ENCODE peak calls at places on chromosomes 1 and 21, in four cellular contexts. O is heart right ventricle, R is body of pancreas, H is right lobe of liver. N is an unnamed sample. For H3K36me3, the result is how much of the 10 kb centered on the place peaks cover.

GRCh38 chr1:66455446-66455845 is 78.5 kb upstream of the SGIP1 start:
- DNase-seq in O (no peak), R (no peak), H (no peak), N (no peak)

GRCh38 chr1:54347955-54348699 is 58.1 kb downstream of the SSBP3 start:
- DNase-seq in O (no peak), R (peak), H (no peak), N (no peak)

GRCh38 chr1:88608139-88608943 is 75.7 kb upstream of the PKN2 start:
- DNase-seq in O (no peak), R (no peak), H (no peak), N (no peak)

GRCh38 chr1:115475252-115475651 is 137.2 kb upstream of the NGF start:
- DNase-seq in O (no peak), R (no peak), H (no peak), N (no peak)

GRCh38 chr1:96519851-96520281 is 201.7 kb upstream of the PTBP2 start:
- DNase-seq in O (no peak), R (no peak), H (no peak), N (no peak)

GRCh38 chr21:46149205-46149901 is 6.0 kb downstream of the FTCD start:
- DNase-seq in O (no peak), R (no peak), H (peak), N (no peak)

GRCh38 chr1:31872658-31873636 is 57.1 kb upstream of the SPOCD1 start:
- DNase-seq in O (no peak), R (no peak), H (no peak), N (no peak)

GRCh38 chr1:8127201-8127641 is 101.1 kb upstream of the ERRFI1 start:
- DNase-seq in O (no peak), R (no peak), H (no peak), N (no peak)

GRCh38 chr1:91768786-91769697 is 116.9 kb downstream of the TGFBR3 start:
- DNase-seq in O (no peak), R (no peak), H (no peak), N (no peak)

GRCh38 chr1:72547412-72547811 is 265.1 kb upstream of the NEGR1 start:
- DNase-seq in O (no peak), R (no peak), H (no peak), N (no peak)

GRCh38 chr1:230109871-230110667 is 43.0 kb downstream of the GALNT2 start:
- DNase-seq in O (no peak), R (no peak), H (no peak), N (no peak)

GRCh38 chr1:200794506-200795065 is 55.9 kb downstream of the CAMSAP2 start:
- DNase-seq in O (no peak), R (no peak), H (no peak), N (no peak)

GRCh38 chr1:225873281-225873850 is 8.8 kb downstream of the TMEM63A start:
- DNase-seq in O (no peak), R (no peak), H (peak), N (no peak)

GRCh38 chr1:225876900-225877510 is 5.2 kb downstream of the TMEM63A start:
- DNase-seq in O (no peak), R (no peak), H (no peak), N (no peak)

GRCh38 chr1:225877570-225877969 is 4.6 kb downstream of the TMEM63A start:
- DNase-seq in O (peak), R (peak), H (peak), N (peak)

GRCh38 chr1:225874431-225874830 is 7.7 kb downstream of the TMEM63A start:
- DNase-seq in O (no peak), R (no peak), H (peak), N (no peak)

GRCh38 chr1:225875044-225875822 is 6.9 kb downstream of the TMEM63A start:
- DNase-seq in O (no peak), R (peak), H (peak), N (no peak)
- H3K36me3 ChIP-seq in O (under half), R (under half), H (under half), N (half or more)

GRCh38 chr1:151165738-151166505 is at the start of the genes LYSMD1 and SCNM1:
- DNase-seq in O (peak), R (peak), H (peak), N (peak)

GRCh38 chr1:151164732-151165280 is 896 bp downstream of the LYSMD1 start:
- DNase-seq in O (no peak), R (peak), H (no peak), N (no peak)

GRCh38 chr1:151167116-151167515 is 1.2 kb downstream of the SCNM1 start:
- DNase-seq in O (no peak), R (no peak), H (no peak), N (no peak)

GRCh38 chr1:151166506-151166956 is 587 bp downstream of the SCNM1 start:
- DNase-seq in O (no peak), R (no peak), H (no peak), N (no peak)

GRCh38 chr1:151165281-151165737 is 393 bp downstream of the LYSMD1 start:
- DNase-seq in O (peak), R (no peak), H (peak), N (peak)
- H3K36me3 ChIP-seq in O (under half), R (under half), H (under half), N (under half)

GRCh38 chr1:64790965-64791487 is 46.2 kb downstream of the RAVER2 start:
- DNase-seq in O (no peak), R (no peak), H (no peak), N (no peak)
- H3K36me3 ChIP-seq in O (under half), R (under half), H (under half), N (under half)

GRCh38 chr21:42768324-42769121 is 110.8 kb downstream of the WDR4 start:
- DNase-seq in O (no peak), R (no peak), H (no peak), N (no peak)
- H3K36me3 ChIP-seq in O (under half), R (under half), H (under half), N (half or more)

DNA sequence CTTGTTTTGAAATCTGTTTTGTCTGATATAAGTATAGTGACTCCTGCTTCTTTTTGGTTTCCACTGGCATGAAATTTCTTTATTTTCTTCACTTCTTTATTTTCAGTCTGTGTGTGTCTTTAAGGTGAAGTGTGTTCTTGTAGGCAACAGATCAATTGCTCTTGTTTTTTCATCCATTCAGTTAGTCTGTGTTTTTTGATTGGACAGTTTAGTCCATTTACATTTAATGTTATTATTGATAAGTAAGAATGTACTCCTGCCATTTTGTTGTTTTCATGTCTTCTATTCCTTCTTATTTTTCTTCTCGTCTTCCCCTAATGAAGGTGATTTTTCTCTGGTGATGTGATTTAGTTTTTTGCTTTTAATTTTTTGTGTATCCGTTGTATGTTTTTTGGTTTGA is 487.7 kb upstream of the PBX1 start:
- DNase-seq in O (no peak), R (no peak), H (no peak), N (no peak)
- H3K36me3 ChIP-seq in O (under half), R (under half), H (under half), N (under half)

GRCh38 chr21:32320726-32321125 is 22.1 kb downstream of the MRAP start:
- DNase-seq in O (no peak), R (no peak), H (no peak), N (no peak)

GRCh38 chr21:32321480-32321879 is 22.8 kb downstream of the MRAP start:
- DNase-seq in O (no peak), R (no peak), H (no peak), N (no peak)

GRCh38 chr21:32322103-32322502 is 23.4 kb downstream of the MRAP start:
- DNase-seq in O (no peak), R (no peak), H (no peak), N (no peak)

GRCh38 chr21:32320059-32320458 is 21.4 kb downstream of the MRAP start:
- DNase-seq in O (no peak), R (no peak), H (no peak), N (no peak)

DNA sequence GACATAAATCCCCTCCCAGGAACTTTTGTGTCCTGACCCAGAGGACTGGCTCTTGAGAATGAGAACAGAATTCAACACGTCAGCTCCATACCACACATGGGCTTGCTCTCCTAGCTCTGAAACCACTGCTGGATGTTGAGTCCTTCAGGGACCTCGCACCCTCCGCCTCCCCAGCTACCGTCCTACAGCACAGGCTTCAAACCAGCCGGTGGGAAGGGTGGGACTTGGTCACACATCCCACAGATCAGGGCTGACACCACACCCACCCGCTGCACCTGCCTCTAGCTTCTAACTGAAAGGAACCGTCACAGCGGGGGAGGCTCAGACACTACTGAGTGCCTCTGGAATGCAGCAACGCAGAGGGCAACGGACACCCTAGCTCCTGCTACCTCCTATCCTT is 24.0 kb downstream of the MRAP start:
- DNase-seq in O (no peak), R (no peak), H (no peak), N (no peak)
- H3K36me3 ChIP-seq in O (under half), R (half or more), H (under half), N (half or more)

GRCh38 chr21:31693222-31693621 is 33.7 kb downstream of the SOD1 start:
- DNase-seq in O (no peak), R (no peak), H (no peak), N (no peak)
- H3K36me3 ChIP-seq in O (under half), R (under half), H (under half), N (half or more)

GRCh38 chr1:21849909-21850576 is 38.0 kb downstream of the LDLRAD2 start:
- DNase-seq in O (no peak), R (no peak), H (peak), N (no peak)
- H3K36me3 ChIP-seq in O (under half), R (under half), H (under half), N (half or more)

DNA sequence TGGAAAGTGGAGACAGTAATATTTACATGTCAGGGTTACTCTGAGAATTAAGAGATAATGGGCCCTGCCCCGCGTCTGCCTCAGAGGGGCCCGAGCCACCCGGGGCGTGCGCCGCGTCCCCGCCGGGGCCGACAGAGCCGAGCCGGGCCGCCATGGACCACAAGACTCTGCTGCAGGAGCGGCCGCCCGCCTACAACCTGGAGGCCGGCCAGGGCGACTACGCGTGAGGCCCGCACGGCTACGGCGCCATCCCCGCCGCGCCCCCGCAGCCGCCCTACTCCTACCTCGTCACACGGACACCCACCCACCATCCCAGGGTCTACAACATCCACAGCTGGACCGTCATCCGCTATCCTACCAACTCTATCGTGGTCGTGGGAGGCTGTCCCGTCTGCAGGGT is 35.1 kb upstream of the LRRC39 start:
- DNase-seq in O (no peak), R (no peak), H (no peak), N (no peak)
- H3K36me3 ChIP-seq in O (under half), R (under half), H (under half), N (half or more)